ENCODE peak calls at places on chromosomes 4 and X, in four cellular contexts. One of them, this sample, is unnamed.
A peak's percentile ranks its signal among the peaks of the same experiment; 100 is the strongest.

GRCh38 chr4:83486457-83487129 is 1.7 kb upstream of the ABRAXAS1 start:
- DNase-seq in SK-N-SH: no peak
- DNase-seq in HCT116: no peak
- DNase-seq in HepG2: peak; percentile 81
- DNase-seq in this sample: no peak

GRCh38 chrX:131217878-131218486 is 71.1 kb downstream of the IGSF1 start:
- DNase-seq in HCT116: no peak
- DNase-seq in SK-N-SH: no peak
- DNase-seq in HepG2: peak; percentile 1
- DNase-seq in this sample: no peak

GRCh38 chrX:68853665-68854251 is 24.9 kb downstream of the EFNB1 start:
- DNase-seq in HepG2: peak; percentile 20
- DNase-seq in HCT116: no peak
- DNase-seq in SK-N-SH: no peak
- DNase-seq in this sample: no peak

GRCh38 chrX:71846429-71846828 is 64.2 kb upstream of the NHSL2 start:
- DNase-seq in HCT116: no peak
- DNase-seq in HepG2: peak; percentile 0
- DNase-seq in SK-N-SH: no peak
- DNase-seq in this sample: no peak

GRCh38 chr4:98293089-98293887 is 32.1 kb downstream of the RAP1GDS1 start:
- DNase-seq in HCT116: no peak
- DNase-seq in SK-N-SH: no peak
- DNase-seq in HepG2: no peak
- DNase-seq in this sample: no peak

GRCh38 chr4:150255610-150256580 is 177.7 kb downstream of the DCLK2 start:
- DNase-seq in SK-N-SH: no peak
- DNase-seq in HepG2: no peak
- DNase-seq in HCT116: no peak
- DNase-seq in this sample: no peak

GRCh38 chrX:22534643-22535042 is 261.9 kb downstream of the CBLL2 start:
- DNase-seq in HepG2: no peak
- DNase-seq in SK-N-SH: no peak
- DNase-seq in HCT116: no peak
- DNase-seq in this sample: no peak

GRCh38 chr4:150244600-150244999 is 166.4 kb downstream of the DCLK2 start:
- DNase-seq in HepG2: no peak
- DNase-seq in SK-N-SH: no peak
- DNase-seq in HCT116: no peak
- DNase-seq in this sample: no peak

GRCh38 chr4:145293658-145294057 is 113.3 kb upstream of the OTUD4 start:
- DNase-seq in SK-N-SH: no peak
- DNase-seq in HepG2: no peak
- DNase-seq in HCT116: no peak
- DNase-seq in this sample: no peak

GRCh38 chrX:121781991-121782390 is 734.6 kb downstream of the GLUD2 start:
- DNase-seq in SK-N-SH: no peak
- DNase-seq in HCT116: no peak
- DNase-seq in HepG2: no peak
- DNase-seq in this sample: peak; percentile 43

GRCh38 chrX:154540897-154541535 is 5.6 kb downstream of the G6PD start:
- DNase-seq in HepG2: peak; percentile 89
- DNase-seq in SK-N-SH: no peak
- DNase-seq in HCT116: no peak
- DNase-seq in this sample: no peak

GRCh38 chr4:6825403-6825802 is 42.9 kb downstream of the KIAA0232 start:
- DNase-seq in HepG2: no peak
- DNase-seq in HCT116: no peak
- DNase-seq in SK-N-SH: no peak
- DNase-seq in this sample: no peak

GRCh38 chr4:27154706-27155105 is 294.1 kb downstream of the STIM2 start:
- DNase-seq in HepG2: no peak
- DNase-seq in SK-N-SH: no peak
- DNase-seq in HCT116: no peak
- DNase-seq in this sample: no peak

GRCh38 chr4:173138636-173139035 is 30.0 kb upstream of the GALNT7 start:
- DNase-seq in SK-N-SH: no peak
- DNase-seq in HepG2: no peak
- DNase-seq in HCT116: no peak
- DNase-seq in this sample: no peak

GRCh38 chrX:149630681-149631292 is 805 bp downstream of the TMEM185A start:
- DNase-seq in HCT116: no peak
- DNase-seq in SK-N-SH: peak; percentile 37
- DNase-seq in HepG2: peak; percentile 18
- DNase-seq in this sample: no peak

GRCh38 chr4:15714141-15714540 is 11.3 kb downstream of the BST1 start:
- DNase-seq in HepG2: no peak
- DNase-seq in HCT116: no peak
- DNase-seq in SK-N-SH: no peak
- DNase-seq in this sample: no peak

GRCh38 chrX:2967998-2968909 is 38.1 kb upstream of the ARSH start:
- DNase-seq in HCT116: no peak
- DNase-seq in SK-N-SH: no peak
- DNase-seq in HepG2: no peak
- DNase-seq in this sample: peak; percentile 68

GRCh38 chrX:86917959-86918358 is 599.6 kb upstream of the KLHL4 start:
- DNase-seq in SK-N-SH: no peak
- DNase-seq in HCT116: no peak
- DNase-seq in HepG2: no peak
- DNase-seq in this sample: no peak

GRCh38 chr4:6281436-6282144 is 11.9 kb downstream of the WFS1 start:
- DNase-seq in SK-N-SH: no peak
- DNase-seq in HCT116: no peak
- DNase-seq in HepG2: no peak
- DNase-seq in this sample: no peak

GRCh38 chrX:29461039-29461438 is 754.3 kb upstream of the MAGEB2 start:
- DNase-seq in HepG2: no peak
- DNase-seq in HCT116: no peak
- DNase-seq in SK-N-SH: no peak
- DNase-seq in this sample: no peak

GRCh38 chr4:78864405-78865024 is 74.7 kb downstream of the PAQR3 start:
- DNase-seq in HepG2: peak; percentile 74
- DNase-seq in HCT116: peak; percentile 64
- DNase-seq in SK-N-SH: peak; percentile 34
- DNase-seq in this sample: peak; percentile 78

GRCh38 chrX:46400530-46400929 is 144.7 kb downstream of the ZNF674 start:
- DNase-seq in SK-N-SH: no peak
- DNase-seq in HCT116: no peak
- DNase-seq in HepG2: no peak
- DNase-seq in this sample: no peak

GRCh38 chr4:119692001-119692400 is 63.4 kb upstream of the PDE5A start:
- DNase-seq in HepG2: no peak
- DNase-seq in SK-N-SH: no peak
- DNase-seq in HCT116: no peak
- DNase-seq in this sample: no peak

GRCh38 chr4:2832981-2833670 is 10.5 kb upstream of the ADD1 start:
- DNase-seq in HepG2: no peak
- DNase-seq in SK-N-SH: no peak
- DNase-seq in HCT116: no peak
- DNase-seq in this sample: no peak

DNA sequence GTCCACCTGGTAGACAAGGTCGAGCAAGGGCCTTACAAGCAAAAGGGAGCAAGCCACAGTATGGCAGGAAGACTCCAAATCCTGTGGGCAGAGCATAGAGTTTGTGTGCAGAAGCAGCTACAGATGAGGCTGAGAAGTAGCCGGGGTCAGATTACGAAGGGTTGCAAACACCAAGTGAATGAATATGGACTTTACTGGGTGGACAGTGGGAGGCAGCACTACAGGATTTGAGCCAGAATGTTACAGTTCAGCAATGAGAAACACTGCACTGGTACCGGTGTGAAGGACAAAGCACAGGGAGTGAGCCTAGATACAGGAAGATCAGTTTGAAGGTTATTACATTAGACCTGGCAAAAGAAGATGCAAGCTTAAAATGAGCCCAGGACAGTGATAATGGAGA is 46.1 kb upstream of the HOPX start:
- DNase-seq in HepG2: no peak
- DNase-seq in HCT116: no peak
- DNase-seq in SK-N-SH: no peak
- DNase-seq in this sample: no peak
- TF ChIP-seq JUND in HepG2: no peak
- TF ChIP-seq JUND in HCT116: no peak
- TF ChIP-seq JUND in SK-N-SH: no peak
- TF ChIP-seq JUND in this sample: no peak

DNA sequence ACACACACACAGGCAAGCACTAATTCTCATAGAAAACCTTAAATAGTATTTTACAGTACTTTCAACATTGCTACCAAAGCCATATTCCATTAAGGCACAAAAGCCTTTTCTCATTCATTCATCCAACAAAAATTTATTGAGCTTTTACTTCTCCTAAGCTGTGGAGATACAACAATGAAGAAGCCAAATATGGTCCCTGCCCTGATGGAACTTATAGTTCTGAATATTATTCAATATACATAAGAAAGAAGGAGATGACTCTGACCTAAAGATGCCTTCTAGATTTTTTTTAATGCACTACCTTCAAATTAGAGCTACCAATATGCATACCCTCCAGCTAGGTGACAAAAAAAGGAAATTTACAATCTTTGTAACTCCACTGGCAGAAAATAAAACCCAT is 90.0 kb upstream of the WDR44 start:
- DNase-seq in HCT116: no peak
- DNase-seq in HepG2: no peak
- DNase-seq in SK-N-SH: no peak
- DNase-seq in this sample: no peak
- TF ChIP-seq JUND in HCT116: no peak
- TF ChIP-seq JUND in HepG2: no peak
- TF ChIP-seq JUND in SK-N-SH: no peak
- TF ChIP-seq JUND in this sample: no peak

GRCh38 chr4:1241466-1241935 is 7.4 kb downstream of the CTBP1 start:
- DNase-seq in SK-N-SH: peak; percentile 22
- DNase-seq in HepG2: no peak
- DNase-seq in HCT116: no peak
- DNase-seq in this sample: no peak

GRCh38 chr4:1240721-1241465 is 8.0 kb downstream of the CTBP1 start:
- DNase-seq in HCT116: no peak
- DNase-seq in SK-N-SH: peak; percentile 17
- DNase-seq in HepG2: no peak
- DNase-seq in this sample: no peak

GRCh38 chr4:1242506-1243450 is 6.2 kb downstream of the CTBP1 start:
- DNase-seq in HCT116: no peak
- DNase-seq in SK-N-SH: peak; percentile 14
- DNase-seq in HepG2: no peak
- DNase-seq in this sample: no peak

GRCh38 chr4:1243451-1244080 is 5.4 kb downstream of the CTBP1 start:
- DNase-seq in SK-N-SH: peak; percentile 30
- DNase-seq in HepG2: no peak
- DNase-seq in HCT116: no peak
- DNase-seq in this sample: peak; percentile 2

DNA sequence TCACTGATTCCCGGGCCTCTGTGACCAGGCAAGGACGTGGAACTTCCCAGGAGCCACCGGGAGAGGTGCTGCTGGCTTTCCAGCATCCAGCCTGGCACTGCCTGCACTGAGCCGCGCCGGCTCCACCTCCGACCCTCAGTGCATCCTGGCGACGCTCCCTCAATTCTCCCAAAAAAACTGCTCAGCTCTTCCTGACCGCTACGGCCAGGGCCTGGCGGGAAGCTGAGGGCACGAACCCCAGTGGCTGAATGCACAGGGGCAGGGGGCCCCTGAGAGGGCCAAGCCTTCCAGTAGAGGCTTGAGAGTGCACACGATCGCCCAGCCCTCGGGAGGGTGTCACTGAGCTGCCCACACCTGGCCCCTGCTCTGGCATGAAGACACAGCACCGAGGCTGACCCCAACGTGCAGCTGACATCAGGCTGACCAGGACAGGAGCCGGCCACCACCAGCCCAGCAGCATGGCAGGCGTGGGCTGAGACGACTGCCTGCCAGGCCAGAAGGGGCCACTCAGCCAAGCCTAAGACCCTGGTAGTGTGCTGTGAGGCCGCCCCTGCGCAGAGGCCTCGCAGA is 6.9 kb downstream of the CTBP1 start:
- DNase-seq in SK-N-SH: peak; percentile 26
- DNase-seq in HepG2: no peak
- DNase-seq in HCT116: no peak
- DNase-seq in this sample: no peak
- TF ChIP-seq JUND in SK-N-SH: no peak
- TF ChIP-seq JUND in HepG2: no peak
- TF ChIP-seq JUND in HCT116: no peak
- TF ChIP-seq JUND in this sample: no peak

GRCh38 chrX:132648870-132649269 is 160.0 kb upstream of the MBNL3 start:
- DNase-seq in HepG2: no peak
- DNase-seq in SK-N-SH: no peak
- DNase-seq in HCT116: no peak
- DNase-seq in this sample: no peak

GRCh38 chrX:132652871-132653270 is 164.0 kb upstream of the MBNL3 start:
- DNase-seq in SK-N-SH: no peak
- DNase-seq in HCT116: no peak
- DNase-seq in HepG2: no peak
- DNase-seq in this sample: no peak

DNA sequence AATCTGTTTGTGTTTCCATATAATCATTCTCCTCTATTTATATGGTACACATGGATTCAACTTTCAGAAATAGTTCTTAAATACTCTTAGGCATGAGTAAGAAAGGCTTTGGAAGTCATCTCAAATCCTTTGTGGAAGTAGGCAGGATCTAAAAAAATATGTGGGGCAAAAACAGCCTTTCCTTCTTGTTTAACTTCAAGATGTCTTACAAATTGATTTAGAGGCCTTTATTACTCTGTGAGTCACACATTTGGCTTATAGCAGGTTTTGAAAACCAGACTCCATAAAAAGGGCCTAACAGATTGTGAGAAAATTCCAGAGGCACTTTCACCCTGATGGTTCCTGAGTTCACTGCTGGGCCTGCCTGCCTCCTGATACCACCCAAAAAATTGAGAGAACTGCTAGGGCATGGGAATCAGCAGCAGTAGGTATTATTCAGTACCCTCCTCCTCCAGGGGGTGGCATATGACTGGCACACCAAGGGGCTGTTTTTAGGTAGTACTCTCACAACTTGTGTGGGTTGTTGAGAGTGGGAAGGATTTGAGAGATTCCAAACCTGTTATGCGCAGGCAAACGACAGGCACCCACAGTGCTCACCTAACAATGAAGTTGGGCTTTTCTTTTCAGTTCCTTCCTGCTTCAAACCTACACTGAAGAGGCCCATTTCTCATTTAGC is 162.7 kb upstream of the MBNL3 start:
- DNase-seq in SK-N-SH: no peak
- DNase-seq in HCT116: no peak
- DNase-seq in HepG2: no peak
- DNase-seq in this sample: no peak
- TF ChIP-seq JUND in SK-N-SH: no peak
- TF ChIP-seq JUND in HCT116: no peak
- TF ChIP-seq JUND in HepG2: no peak
- TF ChIP-seq JUND in this sample: no peak

DNA sequence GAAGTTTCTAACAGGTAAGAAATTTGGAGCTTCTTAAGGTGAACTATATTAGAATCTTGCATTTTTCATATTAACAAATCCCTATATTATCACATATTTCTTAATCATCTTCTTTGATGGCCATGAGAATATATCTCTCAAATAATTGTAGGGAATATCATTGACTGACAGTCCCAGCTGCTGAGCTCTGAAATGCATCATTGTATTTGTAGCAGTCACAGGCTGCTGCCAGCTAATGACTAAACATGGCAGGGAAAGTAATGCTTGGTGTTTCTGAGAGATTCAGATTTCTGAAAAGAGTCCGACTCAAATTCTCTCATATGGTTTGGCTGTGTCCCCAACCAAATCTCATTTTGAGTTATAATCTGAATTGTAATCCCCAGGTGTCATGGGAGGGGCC is 171.9 kb downstream of the TRAM1L1 start:
- DNase-seq in SK-N-SH: no peak
- DNase-seq in HCT116: no peak
- DNase-seq in HepG2: no peak
- DNase-seq in this sample: no peak
- TF ChIP-seq JUND in SK-N-SH: no peak
- TF ChIP-seq JUND in HCT116: no peak
- TF ChIP-seq JUND in HepG2: no peak
- TF ChIP-seq JUND in this sample: no peak

This sample was measured in T47D.